ENCODE peak calls at places on chromosomes 6 and 20, in four cellular contexts. D is progenitor cell of endocrine pancreas, U is hepatocyte, P is cardiac muscle cell. R is an unnamed sample.

GRCh38 chr6:139373154-139373927 is 1.1 kb downstream of the CITED2 start:
- DNase-seq in D (peak; percentile 41), U (peak; percentile 77), P (peak; percentile 56), R (no peak)

GRCh38 chr20:10591956-10592521 is 81.8 kb downstream of the JAG1 start:
- DNase-seq in P (no peak), D (no peak), U (no peak), R (no peak)

GRCh38 chr20:59576216-59576953 is 28.0 kb upstream of the PHACTR3 start:
- DNase-seq in U (no peak), P (no peak), D (no peak), R (no peak)

GRCh38 chr20:17622851-17623508 is 53.1 kb downstream of the DSTN start:
- DNase-seq in P (no peak), D (no peak), U (no peak), R (no peak)

GRCh38 chr6:11309947-11310665 is 77.6 kb upstream of the NEDD9 start:
- DNase-seq in P (no peak), D (no peak), U (no peak), R (no peak)

GRCh38 chr20:10848810-10849370 is 175.1 kb upstream of the JAG1 start:
- DNase-seq in U (peak; percentile 75), P (no peak), D (no peak), R (peak; percentile 39)

GRCh38 chr20:46221271-46221670 is 87.0 kb downstream of the CDH22 start:
- DNase-seq in P (no peak), D (no peak), U (no peak), R (no peak)

GRCh38 chr6:99013145-99013544 is 65.4 kb upstream of the FBXL4 start:
- DNase-seq in U (peak; percentile 34), P (no peak), D (no peak), R (peak; percentile 79)

GRCh38 chr6:549901-550300 is 107.0 kb downstream of the HUS1B start:
- DNase-seq in P (no peak), D (no peak), U (no peak), R (no peak)

GRCh38 chr20:44109951-44110361 is 77.0 kb downstream of the JPH2 start:
- DNase-seq in P (no peak), D (no peak), U (no peak), R (no peak)

GRCh38 chr6:168198302-168199180 is 119.5 kb upstream of the FRMD1 start:
- DNase-seq in P (no peak), D (no peak), U (no peak), R (no peak)

GRCh38 chr6:52517502-52518278 is 59.2 kb downstream of the TRAM2 start:
- DNase-seq in P (no peak), D (no peak), U (peak; percentile 89), R (peak; percentile 93)

GRCh38 chr20:5181955-5182354 is 55.1 kb downstream of the CDS2 start:
- DNase-seq in P (no peak), D (no peak), U (no peak), R (no peak)

GRCh38 chr6:5122504-5123112 is 37.5 kb downstream of the PPP1R3G start:
- DNase-seq in D (no peak), U (no peak), P (no peak), R (no peak)

GRCh38 chr6:157500022-157500421 is 119.0 kb downstream of the ZDHHC14 start:
- DNase-seq in P (no peak), D (no peak), U (no peak), R (no peak)

GRCh38 chr6:125189494-125189893 is 35.9 kb downstream of the TPD52L1 start:
- DNase-seq in U (no peak), D (no peak), P (no peak), R (no peak)

DNA sequence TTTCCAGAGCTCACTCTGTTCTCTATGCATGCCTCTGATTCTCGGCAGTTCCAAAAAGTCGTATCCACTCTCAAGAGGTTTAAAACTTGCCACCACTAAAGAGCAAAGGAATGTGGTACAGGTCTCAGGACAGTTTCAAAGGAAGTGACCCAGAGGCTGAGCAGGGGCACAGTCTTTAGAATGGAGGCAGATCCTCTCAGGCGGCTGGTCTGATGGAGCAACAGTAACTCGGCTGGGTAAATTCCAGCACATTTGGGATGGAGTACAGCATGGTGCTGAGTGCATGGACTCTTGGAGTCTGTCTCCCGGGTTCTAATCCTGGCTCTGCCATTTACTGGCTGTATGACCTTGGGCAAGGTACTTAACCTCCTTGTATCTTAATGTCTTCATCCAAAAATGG is 88.1 kb upstream of the BACH2 start:
- DNase-seq in D (no peak), P (no peak), U (no peak), R (no peak)
- TF ChIP-seq CTCF in D (no peak), P (no peak), U (no peak), R (no peak)

DNA sequence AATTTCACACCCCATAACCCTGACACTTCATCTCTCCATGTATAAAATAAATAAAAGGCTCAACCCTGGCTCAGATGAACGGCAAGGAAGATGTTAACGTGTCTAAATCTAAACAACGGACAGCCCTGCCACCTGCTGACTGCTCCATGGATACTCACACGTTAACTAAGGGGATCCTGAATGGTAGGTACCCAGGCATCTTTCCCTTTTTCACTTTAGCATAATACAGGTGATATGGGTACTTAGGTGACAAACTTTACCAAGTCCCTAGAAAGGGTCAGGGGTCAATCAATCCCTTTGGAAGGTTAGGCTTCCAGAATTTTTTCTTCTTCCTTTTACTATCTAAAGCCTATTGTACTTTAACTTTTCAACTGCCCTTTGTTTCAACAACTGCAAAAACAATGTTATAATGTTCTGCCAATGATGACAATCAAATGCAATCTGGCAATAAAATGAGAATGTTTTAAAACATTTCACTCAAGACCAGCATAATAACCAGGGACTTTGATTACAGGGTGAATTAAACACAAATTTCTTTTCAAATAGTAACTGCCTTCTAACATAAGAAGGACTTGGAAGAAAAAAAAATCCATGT is 52.4 kb upstream of the IPCEF1 start:
- DNase-seq in P (no peak), D (no peak), U (no peak), R (no peak)
- TF ChIP-seq CTCF in P (peak; percentile 30), D (peak; percentile 35), U (peak; percentile 41), R (peak; percentile 53)

DNA sequence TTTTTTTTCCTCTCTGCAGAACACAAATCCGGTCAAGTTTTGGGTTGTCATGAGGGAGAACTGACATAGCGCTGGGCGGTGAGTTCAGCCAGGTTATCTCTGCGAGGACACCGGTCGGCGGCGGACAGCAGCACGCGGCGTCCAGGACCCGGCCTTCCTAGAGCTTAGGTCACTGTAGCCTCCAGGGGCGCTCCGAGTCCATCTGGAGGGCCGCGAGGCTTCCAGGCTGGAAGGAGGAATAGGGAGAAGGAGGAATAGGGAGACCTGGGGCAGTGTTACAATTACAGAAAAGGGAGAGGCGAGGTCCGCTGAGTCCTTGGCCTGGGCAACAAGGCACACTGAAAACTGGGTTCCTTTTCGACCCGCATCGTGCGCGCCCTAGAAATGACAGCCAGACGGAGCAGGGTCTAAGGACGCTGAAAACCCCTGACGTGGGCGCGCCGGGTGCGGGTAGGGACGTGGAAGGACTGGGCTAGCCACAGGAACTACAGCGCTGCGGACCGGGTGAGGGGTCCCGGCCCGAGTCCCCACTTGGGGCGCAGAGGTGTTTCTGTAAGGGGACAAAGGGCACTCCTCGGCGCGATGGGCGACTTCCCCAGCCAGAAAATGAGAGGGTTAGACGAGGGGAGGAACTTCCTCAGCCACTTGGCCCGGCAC is 536 bp upstream of the FNDC1 start:
- DNase-seq in D (peak; percentile 39), P (peak; percentile 85), U (peak; percentile 83), R (no peak)
- TF ChIP-seq CTCF in D (peak; percentile 55), P (peak; percentile 58), U (peak; percentile 33), R (peak; percentile 55)

GRCh38 chr6:40328376-40328987 is 258.7 kb downstream of the LRFN2 start:
- DNase-seq in U (peak; percentile 75), P (peak; percentile 60), D (peak; percentile 49), R (no peak)
- TF ChIP-seq CTCF in U (peak; percentile 75), P (peak; percentile 38), D (peak; percentile 95), R (peak; percentile 77)

GRCh38 chr6:87938287-87938686 is 109.4 kb upstream of the SPACA1 start:
- DNase-seq in D (no peak), P (no peak), U (no peak), R (no peak)

GRCh38 chr6:87939776-87940175 is 107.9 kb upstream of the SPACA1 start:
- DNase-seq in D (no peak), U (no peak), P (no peak), R (no peak)

GRCh38 chr6:87941556-87942358 is 105.9 kb upstream of the SPACA1 start:
- DNase-seq in U (no peak), D (no peak), P (no peak), R (no peak)

GRCh38 chr6:87932361-87932760 is 115.3 kb upstream of the SPACA1 start:
- DNase-seq in P (peak; percentile 17), D (no peak), U (no peak), R (no peak)

GRCh38 chr6:87936065-87936464 is 111.6 kb upstream of the SPACA1 start:
- DNase-seq in P (no peak), U (no peak), D (no peak), R (no peak)
- TF ChIP-seq CTCF in P (no peak), U (no peak), D (no peak), R (no peak)

GRCh38 chr6:147585256-147585655 is 76.8 kb downstream of the SAMD5 start:
- DNase-seq in D (no peak), U (no peak), P (no peak), R (no peak)
- TF ChIP-seq CTCF in D (no peak), U (no peak), P (no peak), R (no peak)

GRCh38 chr6:146289816-146290588 is 253.6 kb upstream of the RAB32 start:
- DNase-seq in D (no peak), P (no peak), U (peak; percentile 25), R (peak; percentile 54)

GRCh38 chr6:146292506-146292905 is 251.1 kb upstream of the RAB32 start:
- DNase-seq in U (no peak), P (no peak), D (no peak), R (no peak)

GRCh38 chr6:146287691-146288369 is 255.8 kb upstream of the RAB32 start:
- DNase-seq in U (no peak), D (no peak), P (no peak), R (no peak)

GRCh38 chr6:146286976-146287375 is 256.7 kb upstream of the RAB32 start:
- DNase-seq in P (no peak), D (no peak), U (no peak), R (no peak)

DNA sequence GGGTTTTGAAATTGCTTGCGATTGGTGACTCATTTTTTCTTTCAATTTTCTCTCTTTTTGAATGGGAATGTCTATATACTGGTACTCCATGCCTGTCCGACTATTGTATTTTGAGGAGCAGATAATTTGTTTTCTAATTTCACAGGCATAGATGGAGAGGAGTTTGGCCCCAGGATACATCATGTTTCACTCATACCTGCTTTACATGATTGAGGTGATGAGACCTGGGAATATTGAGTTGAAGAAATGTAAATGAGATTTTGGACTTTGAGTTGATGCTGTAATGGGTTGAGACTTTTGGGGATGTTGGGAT is 253.1 kb upstream of the RAB32 start:
- DNase-seq in P (no peak), D (no peak), U (no peak), R (no peak)
- TF ChIP-seq CTCF in P (no peak), D (no peak), U (no peak), R (no peak)

R was measured in retinal pigment epithelial cell.